ENCODE peak calls at places on chromosomes 4 and X, in four cellular contexts. H is NCI-H1417; F is activated CD4-positive, alpha-beta memory T cell treated with anti-CD3 and anti-CD28 coated beads for 36 hours; I is WTC11. M is an unnamed sample.

GRCh38 chr4:18034099-18034498 is 12.5 kb upstream of the LCORL start:
- DNase-seq in H (no peak), F (no peak), I (no peak), M (no peak)

GRCh38 chr4:114264452-114264851 is 285.0 kb upstream of the ARSJ start:
- DNase-seq in H (no peak), F (no peak), I (no peak), M (no peak)

GRCh38 chr4:133147365-133147821 is 1.7 kb upstream of the PCDH10 start:
- DNase-seq in H (no peak), F (no peak), I (no peak), M (no peak)

GRCh38 chr4:142473218-142473959 is 372.7 kb downstream of the INPP4B start:
- DNase-seq in H (peak), F (no peak), I (no peak), M (no peak)

GRCh38 chrX:24483596-24483995 is 18.5 kb downstream of the PDK3 start:
- DNase-seq in H (no peak), F (no peak), I (no peak), M (no peak)

GRCh38 chrX:16892504-16893362 is 22.6 kb upstream of the RBBP7 start:
- DNase-seq in H (peak), F (peak), I (peak), M (peak)

GRCh38 chr4:184688447-184688846 is 38.9 kb downstream of the PRIMPOL start:
- DNase-seq in H (no peak), F (peak), I (peak), M (peak)

GRCh38 chrX:136577562-136577961 is 45.5 kb downstream of the VGLL1 start:
- DNase-seq in H (peak), F (peak), I (peak), M (peak)

GRCh38 chr4:83114576-83114975 is at the start of gene PLAC8:
- DNase-seq in H (no peak), F (peak), I (no peak), M (peak)

GRCh38 chr4:3614731-3614980 is 82.4 kb upstream of the LRPAP1 start:
- DNase-seq in H (no peak), F (no peak), I (no peak), M (no peak)

GRCh38 chr4:140346136-140346535 is 27.3 kb upstream of the SCOC start:
- DNase-seq in H (no peak), F (no peak), I (no peak), M (no peak)

GRCh38 chr4:8771666-8772065 is 100.0 kb downstream of the HMX1 start:
- DNase-seq in H (no peak), F (no peak), I (no peak), M (no peak)

GRCh38 chrX:27132851-27133250 is 330.3 kb downstream of the PPP4R3C start:
- DNase-seq in H (no peak), F (no peak), I (no peak), M (no peak)

M was measured in activated CD4-positive, alpha-beta T cell treated with anti-CD3 and anti-CD28 coated beads for 48 hours.